ENCODE peak calls at places on chromosomes 12 and 14, in four cellular contexts. X is K562, O is A549, J is HepG2. A is an unnamed sample.

GRCh38 chr14:32654106-32654505 is 284.6 kb upstream of the NPAS3 start:
- DNase-seq in X (no peak), O (no peak), J (no peak), A (no peak)

GRCh38 chr12:2644678-2645405 is 149.9 kb upstream of the FKBP4 start:
- DNase-seq in X (no peak), O (no peak), J (no peak), A (no peak)

GRCh38 chr14:77409131-77409533 is 14.2 kb downstream of the NOXRED1 start:
- DNase-seq in X (no peak), O (no peak), J (peak; percentile 41), A (no peak)

GRCh38 chr12:115451785-115452736 is 768.1 kb upstream of the TBX3 start:
- DNase-seq in X (peak; percentile 27), O (peak; percentile 18), J (peak; percentile 66), A (no peak)

GRCh38 chr12:3129301-3130052 is 52.3 kb downstream of the TSPAN9 start:
- DNase-seq in X (no peak), O (no peak), J (no peak), A (peak; percentile 25)

GRCh38 chr14:99573000-99573330 is 31.0 kb downstream of the CCDC85C start:
- DNase-seq in X (no peak), O (no peak), J (no peak), A (no peak)

GRCh38 chr12:38386238-38386985 is 69.8 kb downstream of the ALG10B start:
- DNase-seq in X (no peak), O (no peak), J (no peak), A (no peak)

GRCh38 chr12:98418357-98419075 is 96.9 kb upstream of the TMPO start:
- DNase-seq in X (peak; percentile 40), O (peak; percentile 55), J (no peak), A (no peak)

GRCh38 chr14:51844482-51844881 is 15.9 kb upstream of the GNG2 start:
- DNase-seq in X (no peak), O (no peak), J (no peak), A (peak; percentile 78)

GRCh38 chr14:51884086-51884927 is 23.9 kb downstream of the GNG2 start:
- DNase-seq in X (no peak), O (no peak), J (no peak), A (no peak)

GRCh38 chr14:67725171-67725570 is 23.5 kb downstream of the RDH12 start:
- DNase-seq in X (no peak), O (no peak), J (no peak), A (no peak)

GRCh38 chr14:67721851-67722250 is 20.2 kb downstream of the RDH12 start:
- DNase-seq in X (no peak), O (no peak), J (no peak), A (no peak)

GRCh38 chr14:67718265-67718664 is 16.6 kb downstream of the RDH12 start:
- DNase-seq in X (no peak), O (no peak), J (no peak), A (no peak)

GRCh38 chr14:67719866-67720265 is 18.2 kb downstream of the RDH12 start:
- DNase-seq in X (no peak), O (no peak), J (no peak), A (no peak)

GRCh38 chr14:67722293-67722692 is 20.6 kb downstream of the RDH12 start:
- DNase-seq in X (no peak), O (no peak), J (no peak), A (no peak)
- TF ChIP-seq POLR2AphosphoS2 in X (no peak), O (no peak), J (no peak), A (no peak)

DNA sequence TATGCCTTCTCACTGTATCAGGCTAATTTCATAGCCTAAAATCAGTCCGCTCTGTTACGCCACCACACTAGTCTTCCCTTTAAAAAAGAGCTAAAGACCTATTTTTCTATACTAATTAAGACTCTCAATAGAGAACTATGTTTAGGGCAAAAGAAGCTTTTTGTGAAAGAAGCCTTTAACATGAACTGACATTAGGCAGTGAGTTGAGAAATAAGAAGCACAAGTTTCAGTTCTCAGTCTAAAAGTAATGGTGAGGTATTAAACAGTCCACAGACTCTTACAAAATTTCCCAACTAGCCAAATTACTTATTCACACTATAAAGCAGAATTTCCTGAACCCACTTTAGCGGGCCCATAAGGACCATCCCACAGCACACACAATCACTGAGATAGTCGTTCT is 93.7 kb downstream of the SOX5 start:
- DNase-seq in X (no peak), O (no peak), J (no peak), A (peak; percentile 13)
- H3K4me2 ChIP-seq in X (no peak overlapping the region), O (no peak overlapping the region), J (no peak overlapping the region), A (peak overlapping the region; percentile 13)

GRCh38 chr12:47385587-47385986 is 305.8 kb upstream of the AMIGO2 start:
- DNase-seq in X (no peak), O (no peak), J (no peak), A (no peak)
- TF ChIP-seq POLR2AphosphoS2 in X (no peak), O (no peak), J (no peak), A (no peak)

GRCh38 chr12:113252494-113252893 is 31.2 kb downstream of the TPCN1 start:
- DNase-seq in X (no peak), O (no peak), J (no peak), A (no peak)
- H3K4me2 ChIP-seq in X (no peak overlapping the region), O (no peak overlapping the region), J (no peak overlapping the region), A (no peak overlapping the region)

GRCh38 chr12:4563336-4563735 is 1.3 kb downstream of the DYRK4 start:
- DNase-seq in X (no peak), O (no peak), J (no peak), A (no peak)

GRCh38 chr12:4566474-4566873 is 4.5 kb downstream of the DYRK4 start:
- DNase-seq in X (no peak), O (no peak), J (no peak), A (no peak)

GRCh38 chr12:4562034-4562657 is at the start of gene DYRK4:
- DNase-seq in X (peak; percentile 85), O (no peak), J (peak; percentile 72), A (no peak)

GRCh38 chr12:4564819-4565218 is 2.8 kb downstream of the DYRK4 start:
- DNase-seq in X (no peak), O (no peak), J (no peak), A (peak; percentile 20)

GRCh38 chr12:4567073-4567881 is 5.3 kb downstream of the DYRK4 start:
- DNase-seq in X (no peak), O (no peak), J (no peak), A (peak; percentile 30)
- TF ChIP-seq POLR2AphosphoS2 in X (no peak), O (no peak), J (no peak), A (no peak)

GRCh38 chr14:55377236-55377635 is 34.4 kb downstream of the ATG14 start:
- DNase-seq in X (no peak), O (no peak), J (no peak), A (no peak)
- H3K4me2 ChIP-seq in X (no peak overlapping the region), O (no peak overlapping the region), J (no peak overlapping the region), A (no peak overlapping the region)

GRCh38 chr12:65533177-65533883 is 254.8 kb downstream of the MSRB3 start:
- DNase-seq in X (no peak), O (no peak), J (no peak), A (no peak)
- TF ChIP-seq POLR2AphosphoS2 in X (no peak), O (no peak), J (no peak), A (no peak)

DNA sequence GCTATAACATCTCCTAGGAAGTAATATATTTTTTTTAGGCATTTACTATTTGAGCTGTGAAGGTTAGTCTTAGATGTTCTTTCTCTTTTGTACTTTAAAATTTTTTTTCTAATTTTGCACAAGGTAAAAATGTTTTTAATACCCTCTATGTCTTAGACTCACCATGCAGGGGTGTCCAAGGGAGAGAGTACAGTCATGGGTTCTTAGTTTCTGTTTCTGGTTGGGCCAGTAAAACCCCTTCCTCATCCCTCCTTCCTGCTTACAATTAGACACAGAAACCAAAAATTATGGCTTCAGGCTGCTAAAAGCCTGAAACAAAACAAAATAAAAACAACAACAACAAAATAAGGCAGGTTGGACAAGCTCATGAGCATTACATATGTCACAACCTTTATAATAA is 193.0 kb downstream of the SYT1 start:
- DNase-seq in X (no peak), O (no peak), J (no peak), A (no peak)
- H3K4me2 ChIP-seq in X (no peak overlapping the region), O (peak overlapping the region; percentile 39), J (no peak overlapping the region), A (no peak overlapping the region)